ENCODE peak calls at places on chromosome 4, in seven cellular contexts. O is stimulated activated naive CD4-positive, alpha-beta T cell; M is GM06990; F is nephron progenitor cell; W is H9; S is bronchial epithelial cell; Q is stimulated activated CD4-positive, alpha-beta T cell treated with anti-CD3 and anti-CD28 coated beads, Interleukin-12 subunit alpha, Interleukin-12 subunit beta, amount 100 ng/mL, for 24 hours. Z is an unnamed sample.

GRCh38 chr4:147714575-147715401 is 17.1 kb upstream of the ARHGAP10 start:
- DNase-seq in O (no peak), M (no peak), F (no peak), W (no peak), S (peak; percentile 70), Q (no peak), Z (no peak)

GRCh38 chr4:183289688-183290087 is 30.4 kb downstream of the CLDN22 start:
- DNase-seq in O (no peak), M (peak; percentile 15), F (no peak), W (no peak), S (no peak), Q (no peak), Z (no peak)

GRCh38 chr4:73607375-73608026 is 12.7 kb downstream of the RASSF6 start:
- DNase-seq in O (no peak), M (no peak), F (no peak), W (no peak), S (peak; percentile 63), Q (no peak), Z (no peak)

GRCh38 chr4:113294910-113295309 is 245.5 kb downstream of the ANK2 start:
- DNase-seq in O (no peak), M (no peak), F (no peak), W (no peak), S (no peak), Q (no peak), Z (no peak)

GRCh38 chr4:45578874-45579273 is 545.0 kb downstream of the GABRG1 start:
- DNase-seq in O (no peak), M (no peak), F (no peak), W (no peak), S (no peak), Q (no peak), Z (no peak)

GRCh38 chr4:77393981-77394380 is 211.6 kb upstream of the CXCL13 start:
- DNase-seq in O (no peak), M (no peak), F (no peak), W (no peak), S (no peak), Q (no peak), Z (no peak)

GRCh38 chr4:48970471-48970921 is 15.6 kb upstream of the CWH43 start:
- DNase-seq in O (no peak), M (no peak), F (no peak), W (no peak), S (peak; percentile 91), Q (no peak), Z (no peak)

GRCh38 chr4:155173371-155173770 is 35.1 kb upstream of the NPY2R start:
- DNase-seq in O (no peak), M (no peak), F (no peak), W (no peak), S (no peak), Q (no peak), Z (no peak)

GRCh38 chr4:31557444-31557843 is 837.3 kb downstream of the PCDH7 start:
- DNase-seq in O (no peak), M (no peak), F (no peak), W (no peak), S (peak; percentile 21), Q (no peak), Z (no peak)

GRCh38 chr4:154534296-154534695 is 15.9 kb downstream of the PLRG1 start:
- DNase-seq in O (no peak), M (no peak), F (no peak), W (no peak), S (no peak), Q (no peak), Z (no peak)

GRCh38 chr4:54754394-54754793 is 96.6 kb downstream of the KIT start:
- DNase-seq in O (no peak), M (no peak), F (no peak), W (no peak), S (no peak), Q (no peak), Z (no peak)

GRCh38 chr4:117326091-117326490 is 240.7 kb upstream of the TRAM1L1 start:
- DNase-seq in O (no peak), M (no peak), F (no peak), W (no peak), S (no peak), Q (no peak), Z (no peak)

GRCh38 chr4:118811008-118811764 is 24.7 kb downstream of the SEC24D start:
- DNase-seq in O (no peak), M (no peak), F (no peak), W (no peak), S (no peak), Q (no peak), Z (no peak)

GRCh38 chr4:63787326-63787725 is 621.9 kb downstream of the TECRL start:
- DNase-seq in O (no peak), M (no peak), F (no peak), W (no peak), S (no peak), Q (no peak), Z (no peak)

GRCh38 chr4:8642651-8643321 is 50.2 kb downstream of the CPZ start:
- DNase-seq in O (no peak), M (no peak), F (no peak), W (no peak), S (no peak), Q (no peak), Z (no peak)

GRCh38 chr4:125116431-125116830 is 198.3 kb upstream of the FAT4 start:
- DNase-seq in O (no peak), M (no peak), F (no peak), W (no peak), S (no peak), Q (no peak), Z (no peak)

GRCh38 chr4:153205757-153206156 is 1.5 kb downstream of the TRIM2 start:
- DNase-seq in O (no peak), M (no peak), F (no peak), W (peak; percentile 70), S (peak; percentile 77), Q (peak; percentile 30), Z (no peak)

GRCh38 chr4:153782567-153782966 is 6.3 kb downstream of the SFRP2 start:
- DNase-seq in O (no peak), M (no peak), F (no peak), W (no peak), S (no peak), Q (no peak), Z (no peak)

GRCh38 chr4:76194325-76194724 is 19.3 kb downstream of the SCARB2 start:
- DNase-seq in O (no peak), M (no peak), F (no peak), W (no peak), S (peak; percentile 99), Q (no peak), Z (no peak)

GRCh38 chr4:94479358-94480141 is 27.8 kb downstream of the PDLIM5 start:
- DNase-seq in O (no peak), M (no peak), F (no peak), W (no peak), S (no peak), Q (no peak), Z (no peak)

GRCh38 chr4:188439641-188440311 is 300.5 kb downstream of the TRIML1 start:
- DNase-seq in O (no peak), M (no peak), F (no peak), W (no peak), S (peak; percentile 82), Q (no peak), Z (no peak)

Z was measured in activated B cell treated with CpG ODN at 0.5 μM for 24 hours.